ENCODE peak calls at places on chromosomes 5 and 9, in seven cellular contexts. G, C, L, H, X, Q and B are unnamed samples.

GRCh38 chr5:43155394-43156096 is 34.8 kb downstream of the ZNF131 start:
- DNase-seq in L (no peak), X (no peak), H (no peak), G (no peak), C (no peak), Q (no peak), B (no peak)

GRCh38 chr5:1472964-1473628 is 27.9 kb upstream of the SLC6A3 start:
- DNase-seq in H (no peak), X (no peak), C (no peak), G (no peak), L (no peak), Q (no peak), B (no peak)

GRCh38 chr5:181189962-181190710 is 14.9 kb downstream of the TRIM7 start:
- DNase-seq in L (no peak), H (no peak), C (peak; percentile 35), X (no peak), G (no peak), Q (peak; percentile 37), B (no peak)

GRCh38 chr5:31232273-31232888 is 38.9 kb downstream of the CDH6 start:
- DNase-seq in C (peak; percentile 83), H (peak; percentile 49), Q (peak; percentile 60), X (no peak), L (peak; percentile 50), G (peak; percentile 63), B (peak; percentile 75)

GRCh38 chr5:17255471-17256016 is 38.1 kb downstream of the BASP1 start:
- DNase-seq in G (no peak), X (no peak), Q (no peak), L (peak; percentile 27), H (peak; percentile 41), C (peak; percentile 44), B (no peak)

GRCh38 chr5:178241259-178241658 is 8.7 kb upstream of the PHYKPL start:
- DNase-seq in Q (no peak), H (no peak), C (no peak), X (peak; percentile 91), L (no peak), G (no peak), B (no peak)

GRCh38 chr5:141785135-141785534 is 93.1 kb downstream of the PCDH1 start:
- DNase-seq in H (no peak), G (no peak), C (no peak), L (no peak), X (no peak), Q (no peak), B (no peak)

GRCh38 chr5:123949043-123949804 is 437.2 kb downstream of the CSNK1G3 start:
- DNase-seq in H (no peak), C (no peak), L (no peak), X (no peak), G (no peak), Q (no peak), B (no peak)

GRCh38 chr5:92525131-92525530 is 1055.9 kb downstream of the NR2F1-AS1 start:
- DNase-seq in L (no peak), X (no peak), G (no peak), H (peak; percentile 27), C (no peak), Q (peak; percentile 33), B (no peak)

GRCh38 chr5:140785905-140786686 is at the start of gene PCDHA1:
- DNase-seq in G (no peak), X (no peak), C (no peak), L (no peak), Q (no peak), H (no peak), B (no peak)

GRCh38 chr5:176773408-176774035 is 36.8 kb upstream of the UNC5A start:
- DNase-seq in Q (no peak), H (no peak), C (no peak), G (no peak), L (no peak), X (no peak), B (no peak)

GRCh38 chr5:83564069-83564749 is 92.7 kb downstream of the VCAN start:
- DNase-seq in G (no peak), H (peak; percentile 39), Q (peak; percentile 72), C (peak; percentile 58), X (peak; percentile 11), L (peak; percentile 62), B (peak; percentile 36)

GRCh38 chr5:112635771-112636170 is 101.9 kb upstream of the APC start:
- DNase-seq in C (no peak), L (no peak), H (no peak), X (no peak), Q (no peak), G (no peak), B (no peak)

GRCh38 chr9:33924978-33925797 is 108.2 kb downstream of the UBE2R2 start:
- DNase-seq in C (peak; percentile 77), L (peak; percentile 58), H (peak; percentile 51), Q (peak; percentile 78), G (peak; percentile 66), X (no peak), B (peak; percentile 64)

GRCh38 chr5:35617435-35618296 is at the start of gene SPEF2:
- DNase-seq in Q (peak; percentile 96), H (peak; percentile 93), C (peak; percentile 97), X (peak; percentile 68), L (peak; percentile 93), G (peak; percentile 88), B (peak; percentile 90)

GRCh38 chr5:170451764-170452365 is 52.0 kb upstream of the KCNIP1 start:
- DNase-seq in Q (peak; percentile 49), C (peak; percentile 93), G (peak; percentile 12), H (peak; percentile 81), X (no peak), L (peak; percentile 83), B (peak; percentile 87)

GRCh38 chr9:125663127-125663526 is 43.9 kb downstream of the MAPKAP1 start:
- DNase-seq in Q (peak; percentile 73), X (no peak), H (no peak), G (peak; percentile 44), L (peak; percentile 30), C (peak; percentile 73), B (peak; percentile 50)

GRCh38 chr5:172910828-172911627 is 48.2 kb upstream of the RPL26L1 start:
- DNase-seq in L (peak; percentile 81), C (peak; percentile 95), Q (peak; percentile 86), X (peak; percentile 27), H (peak; percentile 90), G (peak; percentile 98), B (peak; percentile 50)

GRCh38 chr5:170880084-170880483 is 18.3 kb downstream of the RANBP17 start:
- DNase-seq in G (no peak), H (peak; percentile 62), Q (peak; percentile 63), L (peak; percentile 23), X (no peak), C (peak; percentile 6), B (no peak)

GRCh38 chr5:161312882-161313281 is 233.6 kb downstream of the GABRB2 start:
- DNase-seq in C (no peak), Q (no peak), X (no peak), H (no peak), G (no peak), L (no peak), B (no peak)

GRCh38 chr9:124008307-124008854 is 3.2 kb upstream of the LHX2 start:
- DNase-seq in L (no peak), X (no peak), C (no peak), H (no peak), Q (no peak), G (no peak), B (no peak)

GRCh38 chr5:96302174-96302738 is 130.8 kb downstream of the PCSK1 start:
- DNase-seq in L (no peak), H (no peak), Q (no peak), X (no peak), G (no peak), C (no peak), B (no peak)